ENCODE peak calls at places on chromosomes 12 and 14, in seven cellular contexts. H, Q, S, J, C, W and R are unnamed samples.

GRCh38 chr12:18696971-18697602 is 40.7 kb downstream of the PLCZ1 start:
- DNase-seq in H (no peak), Q (no peak), S (no peak), J (peak; percentile 68), C (no peak), W (peak; percentile 58), R (no peak)

GRCh38 chr14:51533877-51534553 is 117.7 kb upstream of the FRMD6 start:
- DNase-seq in H (no peak), Q (no peak), S (no peak), J (no peak), C (no peak), W (no peak), R (no peak)

GRCh38 chr14:67491741-67492504 is 3.4 kb upstream of the TMEM229B start:
- DNase-seq in H (no peak), Q (no peak), S (no peak), J (no peak), C (no peak), W (no peak), R (no peak)

GRCh38 chr12:67269632-67270578 is 747 bp downstream of the CAND1 start:
- DNase-seq in H (peak; percentile 65), Q (peak; percentile 18), S (peak; percentile 71), J (peak; percentile 23), C (peak; percentile 71), W (no peak), R (peak; percentile 43)

GRCh38 chr14:21534576-21534975 is 8.4 kb upstream of the SALL2 start:
- DNase-seq in H (no peak), Q (no peak), S (no peak), J (no peak), C (no peak), W (no peak), R (no peak)

GRCh38 chr14:51730094-51730493 is 78.4 kb downstream of the FRMD6 start:
- DNase-seq in H (no peak), Q (no peak), S (no peak), J (no peak), C (no peak), W (no peak), R (no peak)

GRCh38 chr14:74459289-74459946 is 33.4 kb upstream of the SYNDIG1L start:
- DNase-seq in H (peak; percentile 38), Q (peak; percentile 51), S (no peak), J (peak; percentile 23), C (no peak), W (peak; percentile 76), R (peak; percentile 9)

GRCh38 chr12:110117948-110118685 is 6.0 kb upstream of the IFT81 start:
- DNase-seq in H (no peak), Q (no peak), S (peak; percentile 49), J (no peak), C (no peak), W (no peak), R (peak; percentile 16)

GRCh38 chr12:24860546-24860945 is 88.4 kb downstream of the BCAT1 start:
- DNase-seq in H (no peak), Q (no peak), S (no peak), J (peak; percentile 76), C (no peak), W (peak; percentile 47), R (no peak)

GRCh38 chr12:132597333-132598283 is 12.8 kb downstream of the LRCOL1 start:
- DNase-seq in H (no peak), Q (no peak), S (no peak), J (peak; percentile 31), C (peak; percentile 66), W (peak; percentile 68), R (no peak)

GRCh38 chr12:4031703-4032291 is 158.6 kb upstream of the PARP11 start:
- DNase-seq in H (peak; percentile 37), Q (peak; percentile 15), S (no peak), J (peak; percentile 51), C (peak; percentile 28), W (peak; percentile 53), R (no peak)

GRCh38 chr12:122336015-122336946 is 70.0 kb upstream of the VPS33A start:
- DNase-seq in H (no peak), Q (peak; percentile 38), S (no peak), J (no peak), C (no peak), W (peak; percentile 53), R (peak; percentile 22)

GRCh38 chr12:124494751-124495129 is 72.7 kb downstream of the NCOR2 start:
- DNase-seq in H (no peak), Q (no peak), S (no peak), J (no peak), C (no peak), W (no peak), R (no peak)

GRCh38 chr12:120314220-120314619 is 12.1 kb downstream of the SIRT4 start:
- DNase-seq in H (no peak), Q (peak; percentile 42), S (no peak), J (no peak), C (no peak), W (no peak), R (peak; percentile 18)

GRCh38 chr12:54689984-54690383 is 41.8 kb upstream of the DCD start:
- DNase-seq in H (no peak), Q (no peak), S (no peak), J (no peak), C (no peak), W (no peak), R (no peak)

GRCh38 chr14:103141117-103141796 is 18.0 kb downstream of the TNFAIP2 start:
- DNase-seq in H (peak; percentile 48), Q (peak; percentile 71), S (no peak), J (no peak), C (no peak), W (no peak), R (no peak)

GRCh38 chr14:100727565-100728240 is 1.0 kb downstream of the DLK1 start:
- DNase-seq in H (no peak), Q (no peak), S (no peak), J (no peak), C (no peak), W (no peak), R (no peak)

GRCh38 chr14:100730530-100730929 is 3.8 kb downstream of the DLK1 start:
- DNase-seq in H (no peak), Q (no peak), S (no peak), J (no peak), C (no peak), W (no peak), R (no peak)

GRCh38 chr14:100729982-100730381 is 3.3 kb downstream of the DLK1 start:
- DNase-seq in H (no peak), Q (no peak), S (no peak), J (no peak), C (no peak), W (no peak), R (no peak)

GRCh38 chr14:100726812-100727564 is at the start of gene DLK1:
- DNase-seq in H (no peak), Q (no peak), S (no peak), J (no peak), C (no peak), W (no peak), R (no peak)

GRCh38 chr14:100728962-100729361 is 2.3 kb downstream of the DLK1 start:
- DNase-seq in H (no peak), Q (no peak), S (no peak), J (no peak), C (no peak), W (no peak), R (no peak)
- H3K4me3 ChIP-seq in H (no peak overlapping the region), Q (no peak overlapping the region), S (no peak overlapping the region), J (no peak overlapping the region), C (no peak overlapping the region), W (no peak overlapping the region), R (no peak overlapping the region)

GRCh38 chr12:59583003-59583712 is 12.7 kb upstream of the SLC16A7 start:
- DNase-seq in H (no peak), Q (no peak), S (no peak), J (no peak), C (no peak), W (no peak), R (no peak)

DNA sequence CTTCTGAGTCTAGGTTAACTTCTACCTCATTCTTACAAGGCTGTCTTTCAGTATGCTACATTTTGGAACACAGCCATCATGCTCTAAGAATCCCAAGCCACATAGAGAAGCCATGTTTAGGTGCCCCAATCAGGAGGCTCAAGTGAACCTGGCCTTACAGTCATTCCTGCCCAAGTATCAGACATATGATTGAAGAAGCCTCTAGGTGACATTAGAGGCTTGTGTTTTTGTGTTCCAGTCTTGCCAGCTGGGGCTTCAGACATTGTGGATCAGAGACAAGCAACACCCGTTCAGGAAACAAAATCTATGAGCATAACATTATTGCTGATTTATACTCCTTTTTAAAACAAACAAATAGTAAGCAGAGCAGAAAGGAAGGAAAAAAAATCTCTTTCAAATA is 8.1 kb upstream of the SLC16A7 start:
- DNase-seq in H (no peak), Q (no peak), S (no peak), J (no peak), C (no peak), W (no peak), R (no peak)
- H3K4me1 ChIP-seq in H (no peaks in the 10 kb centered on the region), Q (no peaks in the 10 kb centered on the region), S (no peaks in the 10 kb centered on the region), J (no peaks in the 10 kb centered on the region), C (peaks cover 2% of the 10 kb centered on the region), W (no peaks in the 10 kb centered on the region), R (no peaks in the 10 kb centered on the region)

GRCh38 chr14:104802120-104802912 is 1.4 kb downstream of the ZBTB42 start:
- DNase-seq in H (no peak), Q (no peak), S (no peak), J (no peak), C (no peak), W (no peak), R (no peak)

GRCh38 chr14:104803916-104804371 is 3.0 kb downstream of the ZBTB42 start:
- DNase-seq in H (no peak), Q (no peak), S (no peak), J (no peak), C (peak; percentile 22), W (no peak), R (no peak)

GRCh38 chr14:104802913-104803184 is 1.9 kb downstream of the ZBTB42 start:
- DNase-seq in H (no peak), Q (no peak), S (no peak), J (no peak), C (no peak), W (no peak), R (no peak)

GRCh38 chr14:104804481-104805325 is 3.8 kb downstream of the ZBTB42 start:
- DNase-seq in H (no peak), Q (no peak), S (no peak), J (no peak), C (peak; percentile 25), W (no peak), R (no peak)

DNA sequence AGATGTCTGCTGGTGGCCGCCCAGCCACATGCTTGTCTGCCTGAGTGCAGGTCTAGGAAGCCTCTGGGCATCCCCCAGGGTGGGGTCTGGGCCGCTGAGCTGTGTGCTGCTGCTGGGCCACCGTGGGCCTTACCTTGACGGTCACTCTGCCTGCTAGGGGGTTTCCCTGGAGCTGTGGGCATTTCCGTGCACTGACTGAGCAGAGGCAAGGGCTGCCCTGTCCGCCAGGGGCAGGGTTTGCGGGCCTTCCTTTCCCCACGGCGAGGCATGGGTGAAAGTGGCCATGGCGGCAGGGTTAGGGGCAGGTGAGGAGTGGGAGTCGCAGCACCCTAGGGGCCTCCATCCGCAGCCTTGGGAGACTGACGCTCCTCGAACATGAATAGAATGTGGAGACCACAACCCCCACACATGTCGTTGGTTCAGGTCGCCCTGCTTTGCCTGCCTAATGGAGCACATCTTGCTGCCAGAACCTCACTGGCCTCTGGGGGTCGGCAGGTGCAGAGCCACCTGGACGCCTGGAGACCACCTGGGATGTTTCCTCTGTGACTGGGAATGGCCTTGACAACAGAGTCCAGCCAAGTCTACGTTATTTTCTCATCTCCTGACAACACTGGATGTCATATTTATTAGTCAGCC is 2.5 kb downstream of the ZBTB42 start:
- DNase-seq in H (no peak), Q (no peak), S (no peak), J (no peak), C (no peak), W (no peak), R (no peak)
- H3K4me3 ChIP-seq in H (no peak overlapping the region), Q (no peak overlapping the region), S (no peak overlapping the region), J (no peak overlapping the region), C (no peak overlapping the region), W (no peak overlapping the region), R (no peak overlapping the region)

GRCh38 chr12:55715169-55715764 is 579 bp upstream of the BLOC1S1 start:
- DNase-seq in H (no peak), Q (peak; percentile 24), S (no peak), J (peak; percentile 49), C (no peak), W (no peak), R (no peak)
- H3K4me1 ChIP-seq in H (peaks cover 13% of the 10 kb centered on the region), Q (peaks cover 40% of the 10 kb centered on the region), S (peaks cover 35% of the 10 kb centered on the region), J (peaks cover 61% of the 10 kb centered on the region), C (peaks cover 12% of the 10 kb centered on the region), W (peaks cover 32% of the 10 kb centered on the region), R (peaks cover 11% of the 10 kb centered on the region)